ENCODE peak calls at places on chromosomes 13 and 19, in six cellular contexts. U is EH; H is breast epithelium; I is nephron progenitor cell; O is AG10803; R is stimulated activated CD8-positive, alpha-beta memory T cell treated with anti-CD3 and anti-CD28 coated beads, Interleukin-7, amount 100 ng/mL, for 48 hours. S is an unnamed sample.

GRCh38 chr13:113448885-113449692 is 4.2 kb downstream of the ADPRHL1 start:
- DNase-seq in U (no peak), H (peak; percentile 71), I (no peak), O (peak; percentile 67), R (peak; percentile 4), S (no peak)

GRCh38 chr13:33876716-33877394 is 58.9 kb downstream of the RFC3 start:
- DNase-seq in U (no peak), H (no peak), I (no peak), O (no peak), R (no peak), S (no peak)

GRCh38 chr19:13094771-13095392 is 7.8 kb downstream of the LYL1 start:
- DNase-seq in U (no peak), H (no peak), I (peak; percentile 31), O (no peak), R (no peak), S (no peak)

GRCh38 chr13:93789058-93789457 is 562.5 kb downstream of the GPC6 start:
- DNase-seq in U (no peak), H (no peak), I (no peak), O (no peak), R (no peak), S (no peak)

GRCh38 chr19:38870612-38871011 is 7.5 kb downstream of the RINL start:
- DNase-seq in U (no peak), H (no peak), I (no peak), O (no peak), R (no peak), S (no peak)

GRCh38 chr19:36605839-36606478 is 846 bp downstream of the ZNF382 start:
- DNase-seq in U (no peak), H (no peak), I (no peak), O (peak; percentile 11), R (no peak), S (no peak)

GRCh38 chr13:34011552-34012085 is 193.7 kb downstream of the RFC3 start:
- DNase-seq in U (no peak), H (no peak), I (no peak), O (no peak), R (no peak), S (no peak)

GRCh38 chr13:99376924-99377323 is 69.7 kb upstream of the GPR183 start:
- DNase-seq in U (no peak), H (no peak), I (no peak), O (no peak), R (no peak), S (no peak)

GRCh38 chr19:49637865-49638350 is 2.0 kb downstream of the RRAS start:
- DNase-seq in U (peak; percentile 90), H (peak; percentile 73), I (peak; percentile 36), O (peak; percentile 82), R (no peak), S (peak; percentile 81)

GRCh38 chr19:8593931-8594330 is 16.6 kb downstream of the ADAMTS10 start:
- DNase-seq in U (no peak), H (no peak), I (no peak), O (no peak), R (no peak), S (no peak)

GRCh38 chr13:80783926-80784325 is 443.0 kb upstream of the SPRY2 start:
- DNase-seq in U (no peak), H (no peak), I (peak; percentile 6), O (no peak), R (no peak), S (peak; percentile 66)

GRCh38 chr19:34253711-34254551 is 423 bp upstream of the GARRE1 start:
- DNase-seq in U (no peak), H (peak; percentile 77), I (peak; percentile 94), O (peak; percentile 45), R (peak; percentile 68), S (peak; percentile 92)

GRCh38 chr13:86986448-86986847 is 684.7 kb upstream of the SLITRK5 start:
- DNase-seq in U (no peak), H (no peak), I (no peak), O (no peak), R (no peak), S (peak; percentile 25)

GRCh38 chr19:12913871-12914690 is 5.0 kb downstream of the SYCE2 start:
- DNase-seq in U (peak; percentile 11), H (no peak), I (no peak), O (peak; percentile 67), R (no peak), S (peak; percentile 26)

GRCh38 chr13:41457589-41458186 is 338 bp downstream of the RGCC start:
- DNase-seq in U (no peak), H (no peak), I (peak; percentile 42), O (no peak), R (no peak), S (peak; percentile 21)

GRCh38 chr13:58619396-58620113 is 988.0 kb downstream of the PCDH17 start:
- DNase-seq in U (no peak), H (no peak), I (no peak), O (no peak), R (no peak), S (no peak)